ENCODE peak calls at places on chromosomes 6 and 20, in five cellular contexts. One of them, this sample, is unnamed.

GRCh38 chr6:132893772-132894490 is 79.6 kb downstream of the RPS12 start:
- DNase-seq in RWPE1: no peak
- DNase-seq in DMS53: no peak
- DNase-seq in ELR: no peak
- DNase-seq in Ammon's horn: no peak
- DNase-seq in this sample: no peak

GRCh38 chr6:129677634-129678325 is 32.2 kb downstream of the ARHGAP18 start:
- DNase-seq in ELR: peak; percentile 38
- DNase-seq in RWPE1: no peak
- DNase-seq in Ammon's horn: no peak
- DNase-seq in DMS53: no peak
- DNase-seq in this sample: no peak

GRCh38 chr20:2840967-2841531 is 504 bp downstream of the VPS16 start:
- DNase-seq in DMS53: peak; percentile 57
- DNase-seq in RWPE1: peak; percentile 56
- DNase-seq in Ammon's horn: peak; percentile 29
- DNase-seq in ELR: peak; percentile 83
- DNase-seq in this sample: peak; percentile 88

GRCh38 chr6:73644941-73645591 is 8.7 kb downstream of the SLC17A5 start:
- DNase-seq in RWPE1: no peak
- DNase-seq in Ammon's horn: no peak
- DNase-seq in DMS53: peak; percentile 22
- DNase-seq in ELR: peak; percentile 32
- DNase-seq in this sample: peak; percentile 16

GRCh38 chr6:129936329-129937165 is 75.4 kb upstream of the TMEM244 start:
- DNase-seq in RWPE1: peak; percentile 36
- DNase-seq in ELR: peak; percentile 89
- DNase-seq in DMS53: peak; percentile 70
- DNase-seq in Ammon's horn: peak; percentile 80
- DNase-seq in this sample: peak; percentile 86

GRCh38 chr6:3397229-3398164 is 59.4 kb downstream of the SLC22A23 start:
- DNase-seq in DMS53: no peak
- DNase-seq in ELR: no peak
- DNase-seq in Ammon's horn: no peak
- DNase-seq in RWPE1: no peak
- DNase-seq in this sample: no peak

GRCh38 chr20:62832212-62832922 is 15.5 kb downstream of the COL9A3 start:
- DNase-seq in RWPE1: no peak
- DNase-seq in Ammon's horn: no peak
- DNase-seq in DMS53: peak; percentile 45
- DNase-seq in ELR: no peak
- DNase-seq in this sample: no peak

GRCh38 chr6:33815854-33816253 is 12.1 kb upstream of the MLN start:
- DNase-seq in Ammon's horn: peak; percentile 57
- DNase-seq in ELR: peak; percentile 43
- DNase-seq in RWPE1: peak; percentile 21
- DNase-seq in DMS53: peak; percentile 70
- DNase-seq in this sample: peak; percentile 23

GRCh38 chr6:109073344-109074235 is 21.1 kb downstream of the SESN1 start:
- DNase-seq in RWPE1: peak; percentile 40
- DNase-seq in DMS53: peak; percentile 75
- DNase-seq in ELR: peak; percentile 75
- DNase-seq in Ammon's horn: peak; percentile 86
- DNase-seq in this sample: peak; percentile 61

GRCh38 chr6:64012351-64013060 is 376.9 kb downstream of the PHF3 start:
- DNase-seq in DMS53: peak; percentile 74
- DNase-seq in ELR: peak; percentile 4
- DNase-seq in RWPE1: peak; percentile 46
- DNase-seq in Ammon's horn: peak; percentile 86
- DNase-seq in this sample: peak; percentile 63

GRCh38 chr6:109059591-109060021 is 35.0 kb downstream of the SESN1 start:
- DNase-seq in Ammon's horn: peak; percentile 38
- DNase-seq in DMS53: no peak
- DNase-seq in RWPE1: peak; percentile 19
- DNase-seq in ELR: peak; percentile 40
- DNase-seq in this sample: no peak

GRCh38 chr20:13265941-13266340 is 44.9 kb downstream of the ISM1 start:
- DNase-seq in ELR: no peak
- DNase-seq in RWPE1: no peak
- DNase-seq in Ammon's horn: no peak
- DNase-seq in DMS53: no peak
- DNase-seq in this sample: no peak

GRCh38 chr6:114281496-114281895 is 61.3 kb downstream of the HS3ST5 start:
- DNase-seq in ELR: no peak
- DNase-seq in Ammon's horn: no peak
- DNase-seq in DMS53: no peak
- DNase-seq in RWPE1: no peak
- DNase-seq in this sample: no peak

GRCh38 chr6:24330137-24330732 is 27.6 kb downstream of the DCDC2 start:
- DNase-seq in DMS53: peak; percentile 8
- DNase-seq in ELR: no peak
- DNase-seq in Ammon's horn: no peak
- DNase-seq in RWPE1: no peak
- DNase-seq in this sample: no peak

GRCh38 chr6:69894578-69895347 is 28.4 kb downstream of the COL19A1 start:
- DNase-seq in RWPE1: peak; percentile 18
- DNase-seq in ELR: peak; percentile 61
- DNase-seq in Ammon's horn: no peak
- DNase-seq in DMS53: no peak
- DNase-seq in this sample: no peak

GRCh38 chr6:23244300-23244699 is 674.9 kb downstream of the HDGFL1 start:
- DNase-seq in ELR: peak; percentile 20
- DNase-seq in RWPE1: no peak
- DNase-seq in DMS53: no peak
- DNase-seq in Ammon's horn: no peak
- DNase-seq in this sample: peak; percentile 23

GRCh38 chr6:650098-650497 is 6.8 kb downstream of the HUS1B start:
- DNase-seq in ELR: no peak
- DNase-seq in DMS53: no peak
- DNase-seq in RWPE1: no peak
- DNase-seq in Ammon's horn: no peak
- DNase-seq in this sample: no peak

GRCh38 chr6:15404700-15404980 is 158.8 kb downstream of the JARID2 start:
- DNase-seq in DMS53: no peak
- DNase-seq in RWPE1: no peak
- DNase-seq in Ammon's horn: no peak
- DNase-seq in ELR: no peak
- DNase-seq in this sample: no peak